ENCODE peak calls at places on chromosomes 5 and 9, in eight cellular contexts. T, D, H, L, W, C, Z and K are unnamed samples.

GRCh38 chr9:29514862-29515261 is 1941.6 kb upstream of the C9orf72 start:
- DNase-seq in T (no peak), D (no peak), H (no peak), L (no peak), W (no peak), C (no peak), Z (no peak), K (no peak)

GRCh38 chr9:38417003-38417965 is 7.0 kb downstream of the IGFBPL1 start:
- DNase-seq in T (no peak), D (peak), H (no peak), L (no peak), W (peak), C (peak), Z (peak), K (no peak)

GRCh38 chr9:114957558-114957957 is 27.2 kb upstream of the TNFSF8 start:
- DNase-seq in T (no peak), D (no peak), H (no peak), L (no peak), W (no peak), C (no peak), Z (no peak), K (no peak)

GRCh38 chr9:121927636-121928035 is 165.5 kb downstream of the TTLL11 start:
- DNase-seq in T (no peak), D (no peak), H (no peak), L (no peak), W (no peak), C (no peak), Z (no peak), K (no peak)

GRCh38 chr5:180137401-180138213 is 66.0 kb upstream of the RNF130 start:
- DNase-seq in T (no peak), D (no peak), H (no peak), L (no peak), W (no peak), C (no peak), Z (no peak), K (no peak)

GRCh38 chr5:16983022-16983639 is 47.0 kb upstream of the MYO10 start:
- DNase-seq in T (peak), D (no peak), H (no peak), L (no peak), W (no peak), C (no peak), Z (no peak), K (no peak)

GRCh38 chr5:56119050-56119449 is 114.1 kb downstream of the ANKRD55 start:
- DNase-seq in T (no peak), D (no peak), H (no peak), L (no peak), W (no peak), C (no peak), Z (no peak), K (no peak)

GRCh38 chr9:129131300-129132145 is 20.3 kb downstream of the PTPA start:
- DNase-seq in T (peak), D (peak), H (no peak), L (peak), W (peak), C (peak), Z (no peak), K (peak)

GRCh38 chr9:99677281-99677680 is 144.4 kb upstream of the NR4A3 start:
- DNase-seq in T (no peak), D (no peak), H (no peak), L (no peak), W (no peak), C (no peak), Z (no peak), K (peak)

GRCh38 chr9:135699440-135699839 is at the start of gene SOHLH1:
- DNase-seq in T (no peak), D (no peak), H (no peak), L (no peak), W (no peak), C (no peak), Z (no peak), K (no peak)

GRCh38 chr9:113807173-113808061 is 68.7 kb upstream of the ZNF618 start:
- DNase-seq in T (peak), D (peak), H (peak), L (peak), W (peak), C (peak), Z (peak), K (peak)

GRCh38 chr9:35618854-35619799 is 914 bp upstream of the CD72 start:
- DNase-seq in T (no peak), D (no peak), H (peak), L (no peak), W (peak), C (peak), Z (no peak), K (no peak)

GRCh38 chr5:61139094-61139873 is 23.0 kb downstream of the SMIM15 start:
- DNase-seq in T (peak), D (no peak), H (no peak), L (no peak), W (peak), C (no peak), Z (no peak), K (peak)